ENCODE peak calls at places on chromosome 4, in ten cellular contexts. H is upper lobe of right lung; M is pancreas; A is right lobe of liver; K is aorta; F is right cardiac atrium; N is naive thymus-derived CD4-positive, alpha-beta T cell; D is CD4-positive, alpha-beta T cell; J is HepG2; S is K562. C is an unnamed sample.

GRCh38 chr4:140180577-140180976 is 26.6 kb upstream of the MAML3 start:
- ATAC-seq in J (no peak), M (no peak), S (no peak), K (no peak), A (no peak), H (no peak), D (no peak), F (no peak), N (no peak), C (no peak)

GRCh38 chr4:56671373-56671772 is 9.7 kb downstream of the HOPX start:
- ATAC-seq in N (no peak), A (no peak), J (no peak), M (no peak), F (no peak), H (no peak), S (no peak), K (no peak), D (no peak), C (no peak)

GRCh38 chr4:103947617-103948016 is 227.8 kb upstream of the TACR3 start:
- ATAC-seq in S (no peak), N (no peak), K (no peak), J (no peak), M (no peak), F (no peak), D (no peak), H (no peak), A (no peak), C (no peak)

GRCh38 chr4:80196259-80197131 is 808 bp upstream of the PRDM8 start:
- ATAC-seq in F (no peak), J (no peak), M (no peak), S (no peak), N (no peak), K (no peak), D (no peak), A (no peak), H (no peak), C (no peak)

GRCh38 chr4:152735302-152735917 is 44.1 kb downstream of the TIGD4 start:
- ATAC-seq in F (no peak), H (peak; percentile 52), D (no peak), J (peak; percentile 42), S (peak; percentile 67), K (no peak), N (peak; percentile 49), A (peak; percentile 63), M (no peak), C (no peak)

GRCh38 chr4:42607011-42607726 is 49.7 kb downstream of the ATP8A1 start:
- ATAC-seq in N (no peak), D (no peak), F (peak; percentile 63), J (no peak), M (no peak), S (no peak), A (no peak), H (no peak), K (no peak), C (no peak)

GRCh38 chr4:113899260-113900177 is 79.9 kb downstream of the ARSJ start:
- ATAC-seq in D (peak; percentile 75), N (peak; percentile 79), M (no peak), H (no peak), S (no peak), K (no peak), A (no peak), F (no peak), J (no peak), C (no peak)

GRCh38 chr4:88697113-88697512 is 516 bp downstream of the NAP1L5 start:
- ATAC-seq in N (peak; percentile 26), M (no peak), S (no peak), A (peak; percentile 32), D (peak; percentile 25), K (peak; percentile 66), F (peak; percentile 66), J (no peak), H (peak; percentile 34), C (peak; percentile 55)

GRCh38 chr4:180538384-180539052 is 1704.7 kb upstream of the TENM3 start:
- ATAC-seq in N (no peak), M (no peak), J (no peak), D (no peak), F (no peak), H (no peak), S (no peak), K (no peak), A (no peak), C (no peak)

GRCh38 chr4:25792200-25792791 is 70.5 kb downstream of the SEL1L3 start:
- ATAC-seq in A (peak; percentile 91), H (peak; percentile 83), M (peak; percentile 70), F (no peak), N (no peak), K (no peak), S (peak; percentile 91), D (no peak), J (peak; percentile 99), C (no peak)

GRCh38 chr4:149223659-149224058 is 592.0 kb downstream of the IQCM start:
- ATAC-seq in M (no peak), F (no peak), H (no peak), N (no peak), K (no peak), D (no peak), J (no peak), A (no peak), S (no peak), C (no peak)

GRCh38 chr4:13980317-13980716 is 352.8 kb upstream of the BOD1L1 start:
- ATAC-seq in D (no peak), N (peak; percentile 40), K (no peak), F (no peak), J (no peak), S (no peak), A (no peak), H (no peak), M (no peak), C (no peak)

GRCh38 chr4:26088433-26088928 is 174.5 kb downstream of the SMIM20 start:
- ATAC-seq in H (peak; percentile 67), F (peak; percentile 64), K (peak; percentile 51), D (peak; percentile 57), J (no peak), S (no peak), N (peak; percentile 83), M (no peak), A (no peak), C (peak; percentile 73)

GRCh38 chr4:13329963-13330362 is 154.2 kb downstream of the RAB28 start:
- ATAC-seq in H (no peak), M (no peak), F (no peak), A (no peak), K (no peak), J (no peak), D (no peak), N (no peak), S (no peak), C (no peak)

GRCh38 chr4:186752310-186752709 is 28.7 kb upstream of the FAT1 start:
- ATAC-seq in N (no peak), D (no peak), A (no peak), F (no peak), M (no peak), H (no peak), K (no peak), J (no peak), S (no peak), C (no peak)
- H3K27me3 ChIP-seq in N (no peaks in the 10 kb centered on the region), D (no peaks in the 10 kb centered on the region), A (no peaks in the 10 kb centered on the region), F (no peaks in the 10 kb centered on the region), M (no peaks in the 10 kb centered on the region), H (no peaks in the 10 kb centered on the region), K (no peaks in the 10 kb centered on the region), J (no peaks in the 10 kb centered on the region), S (peaks cover 6% of the 10 kb centered on the region), C (no peaks in the 10 kb centered on the region)

DNA sequence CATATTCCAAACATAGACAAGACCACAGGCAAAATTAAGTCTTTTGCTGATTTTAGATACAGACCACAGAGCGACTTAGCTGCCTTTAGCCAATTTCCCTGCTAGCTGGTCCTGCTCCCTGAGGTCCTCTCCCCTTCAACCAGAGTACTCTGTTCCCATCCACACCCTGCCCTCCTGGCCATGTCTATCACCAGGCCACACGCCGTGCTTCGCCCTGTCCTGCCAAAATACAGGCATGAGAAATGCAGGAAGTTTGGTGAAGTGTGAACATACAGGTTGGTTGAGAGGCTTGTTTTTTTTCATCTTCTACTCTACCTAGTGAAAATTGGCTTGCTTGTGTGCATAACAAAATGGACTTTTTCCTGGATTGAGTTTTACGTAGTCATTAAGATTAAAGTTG is 226.2 kb upstream of the TENM3 start:
- ATAC-seq in N (no peak), M (no peak), F (no peak), A (no peak), H (no peak), J (no peak), D (no peak), S (no peak), K (no peak), C (no peak)
- H3K27me3 ChIP-seq in N (no peaks in the 10 kb centered on the region), M (no peaks in the 10 kb centered on the region), F (no peaks in the 10 kb centered on the region), A (no peaks in the 10 kb centered on the region), H (no peaks in the 10 kb centered on the region), J (no peaks in the 10 kb centered on the region), D (no peaks in the 10 kb centered on the region), S (no peaks in the 10 kb centered on the region), K (no peaks in the 10 kb centered on the region), C (no peaks in the 10 kb centered on the region)

GRCh38 chr4:187619319-187619718 is 376.3 kb upstream of the ZFP42 start:
- ATAC-seq in S (no peak), K (no peak), D (no peak), N (no peak), J (no peak), M (no peak), A (no peak), H (no peak), F (no peak), C (no peak)

GRCh38 chr4:187618701-187619278 is 376.8 kb upstream of the ZFP42 start:
- ATAC-seq in H (no peak), S (no peak), K (no peak), J (no peak), A (no peak), M (no peak), F (no peak), N (no peak), D (no peak), C (no peak)

GRCh38 chr4:187617117-187617516 is 378.5 kb upstream of the ZFP42 start:
- ATAC-seq in A (no peak), K (no peak), M (no peak), D (no peak), N (no peak), J (no peak), S (no peak), F (no peak), H (no peak), C (no peak)

GRCh38 chr4:187613089-187613839 is 382.3 kb upstream of the ZFP42 start:
- ATAC-seq in D (no peak), S (no peak), H (no peak), J (no peak), A (no peak), K (peak; percentile 26), N (no peak), M (no peak), F (no peak), C (no peak)

DNA sequence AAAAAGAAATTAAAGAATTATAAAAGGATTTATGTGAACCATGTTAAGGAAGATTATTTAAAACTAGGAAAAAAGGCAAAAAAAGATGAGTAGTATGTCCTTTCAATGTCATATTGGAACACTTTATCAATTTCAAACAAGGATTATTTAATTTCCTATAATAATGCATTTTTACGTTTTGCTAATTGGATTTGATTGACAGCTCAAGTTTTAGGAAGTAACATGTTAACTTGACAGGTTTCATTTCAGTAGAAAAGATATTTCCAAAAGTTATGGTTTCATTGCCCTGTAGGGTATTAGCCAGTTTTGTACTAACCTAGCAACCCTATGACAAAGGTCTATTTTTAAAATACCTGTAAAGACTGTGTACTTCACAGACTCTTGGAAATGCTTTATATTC is 379.6 kb upstream of the ZFP42 start:
- ATAC-seq in A (no peak), N (no peak), S (no peak), K (no peak), M (no peak), F (no peak), J (no peak), D (no peak), H (no peak), C (no peak)
- H3K27me3 ChIP-seq in A (no peaks in the 10 kb centered on the region), N (no peaks in the 10 kb centered on the region), S (no peaks in the 10 kb centered on the region), K (no peaks in the 10 kb centered on the region), M (no peaks in the 10 kb centered on the region), F (no peaks in the 10 kb centered on the region), J (peaks cover 7% of the 10 kb centered on the region), D (no peaks in the 10 kb centered on the region), H (no peaks in the 10 kb centered on the region), C (no peaks in the 10 kb centered on the region)

GRCh38 chr4:6424425-6424824 is 48.0 kb downstream of the PPP2R2C start:
- ATAC-seq in D (no peak), F (no peak), M (no peak), N (no peak), A (no peak), H (no peak), K (no peak), S (no peak), J (no peak), C (no peak)
- H3K27me3 ChIP-seq in D (no peaks in the 10 kb centered on the region), F (no peaks in the 10 kb centered on the region), M (no peaks in the 10 kb centered on the region), N (no peaks in the 10 kb centered on the region), A (no peaks in the 10 kb centered on the region), H (peaks cover 3% of the 10 kb centered on the region), K (no peaks in the 10 kb centered on the region), S (peaks cover 43% of the 10 kb centered on the region), J (peaks cover 67% of the 10 kb centered on the region), C (peaks cover 40% of the 10 kb centered on the region)

C was measured in gastroesophageal sphincter.